ENCODE peak calls at places on chromosomes 7 and 10, in nine cellular contexts. One of them, this sample, is unnamed.

GRCh38 chr7:123881300-123881699 is 36.3 kb downstream of the HYAL4 start:
- DNase-seq in osteoblast: no peak
- DNase-seq in EL: no peak
- DNase-seq in fibroblast of pulmonary artery: no peak
- DNase-seq in NCI-H1092 treated with DMSO at 0.1 percent for 48 hours: no peak
- DNase-seq in iPS-NIHi11: no peak
- DNase-seq in naive thymus-derived CD8-positive, alpha-beta T cell: no peak
- DNase-seq in DMS53: no peak
- DNase-seq in CD8-positive, alpha-beta T cell: no peak
- DNase-seq in this sample: no peak

GRCh38 chr10:123147635-123148413 is at the start of gene HMX2:
- DNase-seq in osteoblast: no peak
- DNase-seq in EL: no peak
- DNase-seq in naive thymus-derived CD8-positive, alpha-beta T cell: no peak
- DNase-seq in fibroblast of pulmonary artery: no peak
- DNase-seq in DMS53: peak
- DNase-seq in NCI-H1092 treated with DMSO at 0.1 percent for 48 hours: peak
- DNase-seq in iPS-NIHi11: peak
- DNase-seq in CD8-positive, alpha-beta T cell: no peak
- DNase-seq in this sample: peak

GRCh38 chr10:81576336-81576735 is 298.7 kb upstream of the NRG3 start:
- DNase-seq in osteoblast: no peak
- DNase-seq in naive thymus-derived CD8-positive, alpha-beta T cell: no peak
- DNase-seq in fibroblast of pulmonary artery: no peak
- DNase-seq in iPS-NIHi11: no peak
- DNase-seq in CD8-positive, alpha-beta T cell: no peak
- DNase-seq in DMS53: no peak
- DNase-seq in EL: no peak
- DNase-seq in NCI-H1092 treated with DMSO at 0.1 percent for 48 hours: no peak
- DNase-seq in this sample: no peak

GRCh38 chr7:3234851-3235250 is 66.2 kb upstream of the SDK1 start:
- DNase-seq in CD8-positive, alpha-beta T cell: no peak
- DNase-seq in EL: no peak
- DNase-seq in osteoblast: no peak
- DNase-seq in iPS-NIHi11: no peak
- DNase-seq in NCI-H1092 treated with DMSO at 0.1 percent for 48 hours: no peak
- DNase-seq in fibroblast of pulmonary artery: no peak
- DNase-seq in DMS53: no peak
- DNase-seq in naive thymus-derived CD8-positive, alpha-beta T cell: no peak
- DNase-seq in this sample: no peak

GRCh38 chr7:98251844-98252639 is at the start of gene TECPR1:
- DNase-seq in naive thymus-derived CD8-positive, alpha-beta T cell: peak
- DNase-seq in NCI-H1092 treated with DMSO at 0.1 percent for 48 hours: peak
- DNase-seq in iPS-NIHi11: peak
- DNase-seq in CD8-positive, alpha-beta T cell: peak
- DNase-seq in DMS53: peak
- DNase-seq in fibroblast of pulmonary artery: peak
- DNase-seq in osteoblast: peak
- DNase-seq in EL: peak
- DNase-seq in this sample: peak

GRCh38 chr7:108211382-108212201 is 81.4 kb upstream of the LAMB4 start:
- DNase-seq in EL: peak
- DNase-seq in NCI-H1092 treated with DMSO at 0.1 percent for 48 hours: peak
- DNase-seq in osteoblast: no peak
- DNase-seq in fibroblast of pulmonary artery: peak
- DNase-seq in CD8-positive, alpha-beta T cell: no peak
- DNase-seq in DMS53: peak
- DNase-seq in naive thymus-derived CD8-positive, alpha-beta T cell: no peak
- DNase-seq in iPS-NIHi11: no peak
- DNase-seq in this sample: no peak

GRCh38 chr7:39085590-39086049 is 107.9 kb downstream of the POU6F2 start:
- DNase-seq in EL: no peak
- DNase-seq in naive thymus-derived CD8-positive, alpha-beta T cell: no peak
- DNase-seq in NCI-H1092 treated with DMSO at 0.1 percent for 48 hours: peak
- DNase-seq in osteoblast: no peak
- DNase-seq in fibroblast of pulmonary artery: no peak
- DNase-seq in CD8-positive, alpha-beta T cell: no peak
- DNase-seq in iPS-NIHi11: no peak
- DNase-seq in DMS53: peak
- DNase-seq in this sample: peak

GRCh38 chr7:6619961-6620360 is 4.6 kb downstream of the ZNF853 start:
- DNase-seq in DMS53: no peak
- DNase-seq in NCI-H1092 treated with DMSO at 0.1 percent for 48 hours: no peak
- DNase-seq in CD8-positive, alpha-beta T cell: no peak
- DNase-seq in fibroblast of pulmonary artery: no peak
- DNase-seq in osteoblast: no peak
- DNase-seq in iPS-NIHi11: no peak
- DNase-seq in EL: no peak
- DNase-seq in naive thymus-derived CD8-positive, alpha-beta T cell: no peak
- DNase-seq in this sample: no peak

GRCh38 chr10:19816420-19817250 is at the start of gene PLXDC2:
- DNase-seq in iPS-NIHi11: peak
- DNase-seq in DMS53: peak
- DNase-seq in osteoblast: peak
- DNase-seq in CD8-positive, alpha-beta T cell: no peak
- DNase-seq in fibroblast of pulmonary artery: peak
- DNase-seq in naive thymus-derived CD8-positive, alpha-beta T cell: no peak
- DNase-seq in NCI-H1092 treated with DMSO at 0.1 percent for 48 hours: no peak
- DNase-seq in EL: peak
- DNase-seq in this sample: peak

GRCh38 chr10:16184911-16185310 is 251.9 kb upstream of the PTER start:
- DNase-seq in EL: no peak
- DNase-seq in NCI-H1092 treated with DMSO at 0.1 percent for 48 hours: no peak
- DNase-seq in CD8-positive, alpha-beta T cell: no peak
- DNase-seq in DMS53: no peak
- DNase-seq in naive thymus-derived CD8-positive, alpha-beta T cell: no peak
- DNase-seq in fibroblast of pulmonary artery: no peak
- DNase-seq in iPS-NIHi11: no peak
- DNase-seq in osteoblast: no peak
- DNase-seq in this sample: no peak

GRCh38 chr7:2527505-2528464 is 8.2 kb downstream of the LFNG start:
- DNase-seq in fibroblast of pulmonary artery: peak
- DNase-seq in CD8-positive, alpha-beta T cell: peak
- DNase-seq in osteoblast: peak
- DNase-seq in EL: peak
- DNase-seq in naive thymus-derived CD8-positive, alpha-beta T cell: peak
- DNase-seq in DMS53: peak
- DNase-seq in NCI-H1092 treated with DMSO at 0.1 percent for 48 hours: no peak
- DNase-seq in iPS-NIHi11: no peak
- DNase-seq in this sample: no peak

GRCh38 chr10:7787150-7787856 is 490 bp downstream of the KIN start:
- DNase-seq in naive thymus-derived CD8-positive, alpha-beta T cell: no peak
- DNase-seq in CD8-positive, alpha-beta T cell: no peak
- DNase-seq in iPS-NIHi11: no peak
- DNase-seq in EL: peak
- DNase-seq in NCI-H1092 treated with DMSO at 0.1 percent for 48 hours: no peak
- DNase-seq in osteoblast: no peak
- DNase-seq in DMS53: peak
- DNase-seq in fibroblast of pulmonary artery: no peak
- DNase-seq in this sample: no peak

GRCh38 chr10:95295031-95295755 is 4.4 kb upstream of the PDLIM1 start:
- DNase-seq in iPS-NIHi11: no peak
- DNase-seq in osteoblast: peak
- DNase-seq in DMS53: peak
- DNase-seq in fibroblast of pulmonary artery: peak
- DNase-seq in CD8-positive, alpha-beta T cell: peak
- DNase-seq in naive thymus-derived CD8-positive, alpha-beta T cell: no peak
- DNase-seq in EL: peak
- DNase-seq in NCI-H1092 treated with DMSO at 0.1 percent for 48 hours: peak
- DNase-seq in this sample: peak

GRCh38 chr10:80498039-80498832 is 39.5 kb upstream of the SH2D4B start:
- DNase-seq in DMS53: no peak
- DNase-seq in naive thymus-derived CD8-positive, alpha-beta T cell: no peak
- DNase-seq in EL: no peak
- DNase-seq in osteoblast: peak
- DNase-seq in NCI-H1092 treated with DMSO at 0.1 percent for 48 hours: no peak
- DNase-seq in fibroblast of pulmonary artery: no peak
- DNase-seq in CD8-positive, alpha-beta T cell: no peak
- DNase-seq in iPS-NIHi11: no peak
- DNase-seq in this sample: no peak

GRCh38 chr7:147990837-147991236 is 599.7 kb upstream of the C7orf33 start:
- DNase-seq in EL: no peak
- DNase-seq in naive thymus-derived CD8-positive, alpha-beta T cell: no peak
- DNase-seq in CD8-positive, alpha-beta T cell: no peak
- DNase-seq in DMS53: peak
- DNase-seq in NCI-H1092 treated with DMSO at 0.1 percent for 48 hours: no peak
- DNase-seq in fibroblast of pulmonary artery: no peak
- DNase-seq in osteoblast: no peak
- DNase-seq in iPS-NIHi11: no peak
- DNase-seq in this sample: no peak

GRCh38 chr7:98569606-98570337 is 47.3 kb upstream of the NPTX2 start:
- DNase-seq in naive thymus-derived CD8-positive, alpha-beta T cell: no peak
- DNase-seq in fibroblast of pulmonary artery: peak
- DNase-seq in iPS-NIHi11: no peak
- DNase-seq in NCI-H1092 treated with DMSO at 0.1 percent for 48 hours: peak
- DNase-seq in CD8-positive, alpha-beta T cell: no peak
- DNase-seq in osteoblast: no peak
- DNase-seq in EL: peak
- DNase-seq in DMS53: no peak
- DNase-seq in this sample: no peak

GRCh38 chr7:55093674-55094073 is 74.9 kb downstream of the EGFR start:
- DNase-seq in osteoblast: no peak
- DNase-seq in DMS53: no peak
- DNase-seq in fibroblast of pulmonary artery: no peak
- DNase-seq in iPS-NIHi11: no peak
- DNase-seq in EL: no peak
- DNase-seq in NCI-H1092 treated with DMSO at 0.1 percent for 48 hours: no peak
- DNase-seq in CD8-positive, alpha-beta T cell: no peak
- DNase-seq in naive thymus-derived CD8-positive, alpha-beta T cell: no peak
- DNase-seq in this sample: no peak

GRCh38 chr7:27277628-27278027 is 35.0 kb downstream of the EVX1 start:
- DNase-seq in iPS-NIHi11: no peak
- DNase-seq in CD8-positive, alpha-beta T cell: no peak
- DNase-seq in naive thymus-derived CD8-positive, alpha-beta T cell: no peak
- DNase-seq in DMS53: peak
- DNase-seq in osteoblast: peak
- DNase-seq in EL: peak
- DNase-seq in fibroblast of pulmonary artery: peak
- DNase-seq in NCI-H1092 treated with DMSO at 0.1 percent for 48 hours: no peak
- DNase-seq in this sample: no peak

GRCh38 chr7:134724606-134725005 is 54.8 kb upstream of the CALD1 start:
- DNase-seq in NCI-H1092 treated with DMSO at 0.1 percent for 48 hours: no peak
- DNase-seq in osteoblast: peak
- DNase-seq in naive thymus-derived CD8-positive, alpha-beta T cell: no peak
- DNase-seq in DMS53: peak
- DNase-seq in EL: peak
- DNase-seq in iPS-NIHi11: peak
- DNase-seq in fibroblast of pulmonary artery: peak
- DNase-seq in CD8-positive, alpha-beta T cell: no peak
- DNase-seq in this sample: no peak

GRCh38 chr10:129309565-129309964 is 157.5 kb upstream of the MGMT start:
- DNase-seq in iPS-NIHi11: no peak
- DNase-seq in CD8-positive, alpha-beta T cell: no peak
- DNase-seq in osteoblast: no peak
- DNase-seq in DMS53: no peak
- DNase-seq in NCI-H1092 treated with DMSO at 0.1 percent for 48 hours: no peak
- DNase-seq in naive thymus-derived CD8-positive, alpha-beta T cell: no peak
- DNase-seq in EL: no peak
- DNase-seq in fibroblast of pulmonary artery: no peak
- DNase-seq in this sample: no peak

GRCh38 chr7:26369519-26370385 is 78.1 kb downstream of the SNX10 start:
- DNase-seq in DMS53: peak
- DNase-seq in fibroblast of pulmonary artery: peak
- DNase-seq in osteoblast: peak
- DNase-seq in EL: peak
- DNase-seq in NCI-H1092 treated with DMSO at 0.1 percent for 48 hours: peak
- DNase-seq in iPS-NIHi11: peak
- DNase-seq in naive thymus-derived CD8-positive, alpha-beta T cell: no peak
- DNase-seq in CD8-positive, alpha-beta T cell: no peak
- DNase-seq in this sample: peak

GRCh38 chr10:79312601-79313187 is 34.6 kb upstream of the PPIF start:
- DNase-seq in EL: no peak
- DNase-seq in CD8-positive, alpha-beta T cell: no peak
- DNase-seq in iPS-NIHi11: no peak
- DNase-seq in naive thymus-derived CD8-positive, alpha-beta T cell: no peak
- DNase-seq in fibroblast of pulmonary artery: no peak
- DNase-seq in DMS53: no peak
- DNase-seq in osteoblast: peak
- DNase-seq in NCI-H1092 treated with DMSO at 0.1 percent for 48 hours: no peak
- DNase-seq in this sample: no peak

GRCh38 chr10:72075184-72076115 is 12.9 kb downstream of the SPOCK2 start:
- DNase-seq in fibroblast of pulmonary artery: no peak
- DNase-seq in iPS-NIHi11: no peak
- DNase-seq in NCI-H1092 treated with DMSO at 0.1 percent for 48 hours: no peak
- DNase-seq in DMS53: no peak
- DNase-seq in EL: no peak
- DNase-seq in naive thymus-derived CD8-positive, alpha-beta T cell: no peak
- DNase-seq in CD8-positive, alpha-beta T cell: no peak
- DNase-seq in osteoblast: peak
- DNase-seq in this sample: no peak

GRCh38 chr10:84194424-84195043 is at the start of gene CDHR1:
- DNase-seq in DMS53: peak
- DNase-seq in osteoblast: no peak
- DNase-seq in fibroblast of pulmonary artery: no peak
- DNase-seq in naive thymus-derived CD8-positive, alpha-beta T cell: peak
- DNase-seq in iPS-NIHi11: peak
- DNase-seq in NCI-H1092 treated with DMSO at 0.1 percent for 48 hours: peak
- DNase-seq in EL: peak
- DNase-seq in CD8-positive, alpha-beta T cell: peak
- DNase-seq in this sample: peak

GRCh38 chr7:5870311-5870710 is 10.3 kb upstream of the OCM start:
- DNase-seq in EL: no peak
- DNase-seq in osteoblast: no peak
- DNase-seq in CD8-positive, alpha-beta T cell: no peak
- DNase-seq in NCI-H1092 treated with DMSO at 0.1 percent for 48 hours: no peak
- DNase-seq in iPS-NIHi11: no peak
- DNase-seq in DMS53: no peak
- DNase-seq in fibroblast of pulmonary artery: no peak
- DNase-seq in naive thymus-derived CD8-positive, alpha-beta T cell: no peak
- DNase-seq in this sample: no peak

GRCh38 chr7:93968911-93969620 is 35.1 kb downstream of the BET1 start:
- DNase-seq in EL: no peak
- DNase-seq in NCI-H1092 treated with DMSO at 0.1 percent for 48 hours: no peak
- DNase-seq in CD8-positive, alpha-beta T cell: no peak
- DNase-seq in naive thymus-derived CD8-positive, alpha-beta T cell: no peak
- DNase-seq in osteoblast: no peak
- DNase-seq in DMS53: no peak
- DNase-seq in iPS-NIHi11: no peak
- DNase-seq in fibroblast of pulmonary artery: no peak
- DNase-seq in this sample: no peak